ENCODE peak calls at places on chromosomes 13 and 19, in eight cellular contexts. Q is tibial nerve, F is ovary, U is GM12878, L is SK-N-SH, C is upper lobe of left lung, I is suprapubic skin, S is sigmoid colon. J is an unnamed sample.
A peak's percentile ranks its signal among the peaks of the same experiment; 100 is the strongest.

GRCh38 chr13:51666316-51666715 is 82.1 kb downstream of the WDFY2 start:
- DNase-seq in L (no peak), I (no peak), C (no peak), S (no peak), U (no peak), Q (no peak), F (no peak), J (no peak)

GRCh38 chr13:97275265-97275664 is 53.1 kb downstream of the MBNL2 start:
- DNase-seq in F (no peak), C (no peak), L (no peak), U (no peak), I (no peak), S (no peak), Q (no peak), J (no peak)

GRCh38 chr13:70960841-70961443 is 852.7 kb upstream of the KLHL1 start:
- DNase-seq in S (no peak), I (no peak), U (peak; percentile 3), F (no peak), Q (no peak), C (no peak), L (peak; percentile 23), J (no peak)

GRCh38 chr19:16205205-16206045 is 7.7 kb downstream of the AP1M1 start:
- DNase-seq in F (peak; percentile 69), C (no peak), U (no peak), L (peak; percentile 17), Q (no peak), S (peak; percentile 63), I (no peak), J (no peak)

GRCh38 chr13:23570099-23570926 is at the start of gene TNFRSF19:
- DNase-seq in S (no peak), U (no peak), I (no peak), C (no peak), F (no peak), Q (peak; percentile 41), L (peak; percentile 80), J (no peak)

GRCh38 chr19:33804021-33804799 is 7.5 kb downstream of the KCTD15 start:
- DNase-seq in C (no peak), L (no peak), I (no peak), Q (peak; percentile 25), S (peak; percentile 94), F (peak; percentile 83), U (no peak), J (peak; percentile 95)

GRCh38 chr13:39100996-39101751 is 62.9 kb downstream of the NHLRC3 start:
- DNase-seq in L (no peak), I (no peak), U (no peak), F (no peak), Q (no peak), C (no peak), S (no peak), J (no peak)

GRCh38 chr13:38405216-38405615 is 55.6 kb downstream of the UFM1 start:
- DNase-seq in U (no peak), L (no peak), Q (no peak), F (no peak), C (no peak), S (no peak), I (no peak), J (no peak)

GRCh38 chr19:36772341-36773222 is at the start of gene ZNF850:
- DNase-seq in U (peak; percentile 63), Q (peak; percentile 91), L (peak; percentile 91), C (peak; percentile 94), I (peak; percentile 97), F (peak; percentile 98), S (peak; percentile 97), J (peak; percentile 95)

GRCh38 chr19:36773223-36773579 is 594 bp upstream of the ZNF850 start:
- DNase-seq in I (no peak), L (no peak), C (peak; percentile 10), U (no peak), Q (no peak), S (no peak), F (no peak), J (no peak)

GRCh38 chr19:36771275-36772231 is 1.1 kb downstream of the ZNF850 start:
- DNase-seq in Q (no peak), C (no peak), L (peak; percentile 75), F (peak; percentile 87), I (no peak), S (peak; percentile 69), U (peak; percentile 26), J (peak; percentile 62)

GRCh38 chr19:36775768-36776167 is 3.2 kb upstream of the ZNF850 start:
- DNase-seq in I (no peak), S (no peak), C (peak; percentile 81), U (no peak), L (no peak), F (no peak), Q (no peak), J (no peak)
- H3K27ac ChIP-seq in I (peak overlapping the region; percentile 10), S (no peak overlapping the region), C (no peak overlapping the region), U (no peak overlapping the region), L (no peak overlapping the region), F (no peak overlapping the region), Q (no peak overlapping the region), J (no peak overlapping the region)

GRCh38 chr19:7731615-7732014 is 295 bp downstream of the CLEC4G start:
- DNase-seq in I (no peak), S (no peak), Q (no peak), L (no peak), U (no peak), C (no peak), F (no peak), J (no peak)

GRCh38 chr19:7729831-7730285 is 2.1 kb downstream of the CLEC4G start:
- DNase-seq in L (no peak), S (no peak), U (no peak), I (no peak), C (peak; percentile 75), F (no peak), Q (no peak), J (no peak)

GRCh38 chr19:7731218-7731595 is 703 bp downstream of the CLEC4G start:
- DNase-seq in L (no peak), I (no peak), S (no peak), Q (no peak), F (no peak), C (peak; percentile 83), U (no peak), J (no peak)

GRCh38 chr19:7729211-7729610 is 2.7 kb downstream of the CLEC4G start:
- DNase-seq in S (no peak), F (no peak), C (peak; percentile 77), Q (no peak), L (no peak), U (no peak), I (no peak), J (no peak)

DNA sequence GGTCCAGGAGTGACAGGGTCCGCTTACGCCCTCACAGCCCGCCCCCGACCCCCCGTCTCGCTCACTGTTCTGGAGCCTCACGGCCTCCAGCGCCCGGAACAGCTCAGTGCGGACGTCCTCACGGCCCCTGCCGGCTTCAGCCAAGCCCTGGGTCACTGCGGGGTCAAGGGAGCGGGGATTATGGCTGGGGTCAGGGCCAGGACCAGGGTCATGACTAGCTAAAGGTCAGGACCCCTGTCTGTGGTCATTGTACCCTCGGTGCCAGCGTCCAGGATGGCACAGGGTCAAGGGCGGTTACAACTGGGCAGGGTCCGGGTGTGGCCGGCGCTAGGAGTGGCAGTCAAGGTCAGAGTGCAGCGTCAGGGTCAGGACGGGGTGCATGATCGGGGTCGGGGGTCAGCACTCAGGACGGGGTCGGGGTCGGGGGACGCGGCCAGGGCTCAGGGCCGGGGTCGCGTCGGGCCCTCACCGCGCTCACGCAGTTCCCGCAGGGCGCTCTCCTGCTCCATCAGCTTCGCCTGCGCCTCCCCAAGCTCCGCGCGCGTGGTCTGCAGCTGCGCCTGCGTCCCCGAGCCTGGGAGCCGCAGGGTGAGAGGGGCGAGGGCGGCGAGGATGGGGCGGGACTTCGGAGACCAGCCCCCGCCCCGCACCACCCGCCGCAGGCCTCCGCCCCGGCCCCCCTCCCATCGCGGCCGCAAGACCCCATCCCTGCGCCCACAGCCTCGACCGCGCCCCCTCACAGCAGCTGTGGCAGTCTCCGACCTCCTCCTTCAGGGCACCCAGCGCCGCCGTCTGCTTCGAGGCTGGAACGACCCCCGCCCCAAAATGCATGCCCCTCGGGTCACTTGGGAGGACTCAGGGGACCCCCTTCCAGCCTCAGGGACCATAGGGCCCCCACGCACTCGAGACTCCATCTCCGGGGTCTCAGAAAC is 1.4 kb downstream of the CLEC4G start:
- DNase-seq in L (no peak), I (no peak), S (no peak), U (no peak), Q (no peak), F (no peak), C (peak; percentile 73), J (no peak)
- H3K27me3 ChIP-seq in L (peaks cover 69% of the 10 kb centered on the region), I (peaks cover 66% of the 10 kb centered on the region), S (peaks cover 56% of the 10 kb centered on the region), U (peaks cover 4% of the 10 kb centered on the region), Q (peaks cover 43% of the 10 kb centered on the region), F (no peaks in the 10 kb centered on the region), C (no peaks in the 10 kb centered on the region), J (peaks cover 12% of the 10 kb centered on the region)

GRCh38 chr13:44765076-44765475 is 188.9 kb upstream of the TSC22D1 start:
- DNase-seq in C (no peak), Q (no peak), F (no peak), S (no peak), L (peak; percentile 45), U (no peak), I (no peak), J (no peak)

GRCh38 chr13:44767257-44767656 is 191.1 kb upstream of the TSC22D1 start:
- DNase-seq in Q (no peak), U (no peak), F (no peak), I (no peak), L (no peak), C (no peak), S (no peak), J (no peak)

GRCh38 chr13:44768775-44769578 is 192.8 kb upstream of the TSC22D1 start:
- DNase-seq in I (no peak), Q (no peak), F (no peak), S (no peak), C (no peak), U (peak; percentile 19), L (no peak), J (no peak)

GRCh38 chr13:44770951-44771350 is 194.8 kb upstream of the TSC22D1 start:
- DNase-seq in U (no peak), Q (no peak), F (no peak), C (no peak), I (no peak), S (no peak), L (no peak), J (no peak)

GRCh38 chr13:44768233-44768632 is 192.1 kb upstream of the TSC22D1 start:
- DNase-seq in S (no peak), L (no peak), U (peak; percentile 28), I (no peak), F (no peak), C (no peak), Q (no peak), J (no peak)
- TF ChIP-seq EP300 in S (no peak), L (no peak), U (no peak), I (no peak), F (no peak), C (no peak), Q (no peak), J (no peak)

GRCh38 chr19:2636142-2636896 is 66.2 kb downstream of the GNG7 start:
- DNase-seq in I (no peak), L (no peak), S (no peak), C (no peak), F (no peak), Q (no peak), U (no peak), J (no peak)

GRCh38 chr19:2633693-2634075 is 68.8 kb downstream of the GNG7 start:
- DNase-seq in C (no peak), I (no peak), F (no peak), U (no peak), S (no peak), L (no peak), Q (no peak), J (no peak)

GRCh38 chr19:2636897-2637683 is 65.4 kb downstream of the GNG7 start:
- DNase-seq in Q (no peak), L (peak; percentile 94), F (peak; percentile 69), S (peak; percentile 75), U (no peak), I (no peak), C (peak; percentile 94), J (peak; percentile 72)

GRCh38 chr19:2634960-2635359 is 67.5 kb downstream of the GNG7 start:
- DNase-seq in S (no peak), U (no peak), Q (no peak), I (no peak), L (no peak), C (peak; percentile 70), F (no peak), J (no peak)

GRCh38 chr19:2634228-2634951 is 68.1 kb downstream of the GNG7 start:
- DNase-seq in U (no peak), Q (no peak), I (no peak), C (no peak), F (no peak), L (no peak), S (no peak), J (peak; percentile 81)
- H3K27ac ChIP-seq in U (no peak overlapping the region), Q (peak overlapping the region; percentile 86), I (no peak overlapping the region), C (peak overlapping the region; percentile 90), F (peak overlapping the region; percentile 78), L (no peak overlapping the region), S (peak overlapping the region; percentile 34), J (peak overlapping the region; percentile 84)